ENCODE peak calls at places on chromosome 4, in seven cellular contexts. One of them, this sample, is unnamed.

GRCh38 chr4:178752954-178753525 is 1310.8 kb upstream of the AGA start:
- DNase-seq in HFFc6: no peak
- DNase-seq in fibroblast of mammary gland: no peak
- DNase-seq in GF-D8: no peak
- DNase-seq in upper lobe of right lung: no peak
- DNase-seq in HTR-8/SVneo: no peak
- DNase-seq in T-helper 2 cell: no peak
- DNase-seq in this sample: no peak

GRCh38 chr4:77821775-77822174 is 2.6 kb upstream of the CNOT6L start:
- DNase-seq in HFFc6: no peak
- DNase-seq in fibroblast of mammary gland: no peak
- DNase-seq in GF-D8: no peak
- DNase-seq in upper lobe of right lung: no peak
- DNase-seq in HTR-8/SVneo: no peak
- DNase-seq in T-helper 2 cell: no peak
- DNase-seq in this sample: peak; percentile 20

GRCh38 chr4:55637272-55637820 is 1.2 kb upstream of the NMU start:
- DNase-seq in HFFc6: no peak
- DNase-seq in fibroblast of mammary gland: no peak
- DNase-seq in GF-D8: no peak
- DNase-seq in upper lobe of right lung: no peak
- DNase-seq in HTR-8/SVneo: no peak
- DNase-seq in T-helper 2 cell: no peak
- DNase-seq in this sample: no peak

GRCh38 chr4:56817840-56818491 is 3.5 kb downstream of the SPINK2 start:
- DNase-seq in HFFc6: no peak
- DNase-seq in fibroblast of mammary gland: no peak
- DNase-seq in GF-D8: no peak
- DNase-seq in upper lobe of right lung: no peak
- DNase-seq in HTR-8/SVneo: no peak
- DNase-seq in T-helper 2 cell: no peak
- DNase-seq in this sample: peak; percentile 24

GRCh38 chr4:8010618-8011017 is 71.0 kb upstream of the AFAP1 start:
- DNase-seq in HFFc6: peak; percentile 25
- DNase-seq in fibroblast of mammary gland: no peak
- DNase-seq in GF-D8: no peak
- DNase-seq in upper lobe of right lung: no peak
- DNase-seq in HTR-8/SVneo: peak; percentile 50
- DNase-seq in T-helper 2 cell: no peak
- DNase-seq in this sample: no peak

GRCh38 chr4:169060396-169061081 is 50.5 kb upstream of the CBR4 start:
- DNase-seq in HFFc6: no peak
- DNase-seq in fibroblast of mammary gland: peak; percentile 28
- DNase-seq in GF-D8: no peak
- DNase-seq in upper lobe of right lung: no peak
- DNase-seq in HTR-8/SVneo: no peak
- DNase-seq in T-helper 2 cell: no peak
- DNase-seq in this sample: no peak

GRCh38 chr4:128846063-128846462 is 36.6 kb downstream of the JADE1 start:
- DNase-seq in HFFc6: no peak
- DNase-seq in fibroblast of mammary gland: no peak
- DNase-seq in GF-D8: no peak
- DNase-seq in upper lobe of right lung: no peak
- DNase-seq in HTR-8/SVneo: no peak
- DNase-seq in T-helper 2 cell: no peak
- DNase-seq in this sample: no peak

GRCh38 chr4:106454581-106454980 is 86.0 kb upstream of the GIMD1 start:
- DNase-seq in HFFc6: no peak
- DNase-seq in fibroblast of mammary gland: no peak
- DNase-seq in GF-D8: no peak
- DNase-seq in upper lobe of right lung: no peak
- DNase-seq in HTR-8/SVneo: no peak
- DNase-seq in T-helper 2 cell: no peak
- DNase-seq in this sample: no peak

GRCh38 chr4:56296449-56296990 is 90.8 kb downstream of the AASDH start:
- DNase-seq in HFFc6: no peak
- DNase-seq in fibroblast of mammary gland: no peak
- DNase-seq in GF-D8: no peak
- DNase-seq in upper lobe of right lung: no peak
- DNase-seq in HTR-8/SVneo: no peak
- DNase-seq in T-helper 2 cell: no peak
- DNase-seq in this sample: no peak

GRCh38 chr4:181502611-181503010 is 740.6 kb upstream of the TENM3 start:
- DNase-seq in HFFc6: no peak
- DNase-seq in fibroblast of mammary gland: no peak
- DNase-seq in GF-D8: no peak
- DNase-seq in upper lobe of right lung: no peak
- DNase-seq in HTR-8/SVneo: no peak
- DNase-seq in T-helper 2 cell: no peak
- DNase-seq in this sample: no peak

GRCh38 chr4:116357758-116358157 is 727.6 kb downstream of the TRAM1L1 start:
- DNase-seq in HFFc6: no peak
- DNase-seq in fibroblast of mammary gland: peak; percentile 2
- DNase-seq in GF-D8: peak; percentile 35
- DNase-seq in upper lobe of right lung: no peak
- DNase-seq in HTR-8/SVneo: no peak
- DNase-seq in T-helper 2 cell: no peak
- DNase-seq in this sample: no peak

GRCh38 chr4:6329478-6330383 is 60.1 kb downstream of the WFS1 start:
- DNase-seq in HFFc6: no peak
- DNase-seq in fibroblast of mammary gland: no peak
- DNase-seq in GF-D8: no peak
- DNase-seq in upper lobe of right lung: no peak
- DNase-seq in HTR-8/SVneo: no peak
- DNase-seq in T-helper 2 cell: no peak
- DNase-seq in this sample: no peak

GRCh38 chr4:3388461-3389185 is 53.1 kb upstream of the HGFAC start:
- DNase-seq in HFFc6: peak; percentile 84
- DNase-seq in fibroblast of mammary gland: peak; percentile 77
- DNase-seq in GF-D8: peak; percentile 9
- DNase-seq in upper lobe of right lung: peak; percentile 67
- DNase-seq in HTR-8/SVneo: peak; percentile 40
- DNase-seq in T-helper 2 cell: no peak
- DNase-seq in this sample: peak; percentile 80

GRCh38 chr4:48403358-48403757 is 62.0 kb downstream of the SLAIN2 start:
- DNase-seq in HFFc6: no peak
- DNase-seq in fibroblast of mammary gland: no peak
- DNase-seq in GF-D8: no peak
- DNase-seq in upper lobe of right lung: no peak
- DNase-seq in HTR-8/SVneo: no peak
- DNase-seq in T-helper 2 cell: no peak
- DNase-seq in this sample: no peak

GRCh38 chr4:117637347-117637746 is 396.9 kb upstream of the NDST3 start:
- DNase-seq in HFFc6: no peak
- DNase-seq in fibroblast of mammary gland: no peak
- DNase-seq in GF-D8: no peak
- DNase-seq in upper lobe of right lung: no peak
- DNase-seq in HTR-8/SVneo: no peak
- DNase-seq in T-helper 2 cell: no peak
- DNase-seq in this sample: peak; percentile 39

GRCh38 chr4:88522702-88523324 is 763 bp downstream of the PYURF start:
- DNase-seq in HFFc6: no peak
- DNase-seq in fibroblast of mammary gland: peak; percentile 41
- DNase-seq in GF-D8: peak; percentile 32
- DNase-seq in upper lobe of right lung: peak; percentile 74
- DNase-seq in HTR-8/SVneo: no peak
- DNase-seq in T-helper 2 cell: no peak
- DNase-seq in this sample: peak; percentile 52